ENCODE peak calls at places on chromosomes 6 and 20, in eight cellular contexts. L, U, G, P, W, T, I and R are unnamed samples.
A peak's percentile ranks its signal among the peaks of the same experiment; 100 is the strongest.

GRCh38 chr20:24837721-24838456 is 111.2 kb upstream of the CST7 start:
- DNase-seq in L (no peak), U (no peak), G (no peak), P (no peak), W (no peak), T (no peak), I (peak; percentile 42), R (no peak)

GRCh38 chr6:141618180-141618581 is 514.5 kb upstream of the GJE1 start:
- DNase-seq in L (no peak), U (no peak), G (no peak), P (no peak), W (no peak), T (no peak), I (no peak), R (no peak)

GRCh38 chr20:41716436-41716835 is 98.3 kb upstream of the CHD6 start:
- DNase-seq in L (no peak), U (no peak), G (no peak), P (no peak), W (no peak), T (no peak), I (no peak), R (no peak)

GRCh38 chr20:33796263-33796906 is 14.8 kb upstream of the CHMP4B start:
- DNase-seq in L (no peak), U (no peak), G (no peak), P (peak; percentile 25), W (no peak), T (no peak), I (no peak), R (peak; percentile 31)

GRCh38 chr6:89035252-89036106 is 45.1 kb upstream of the PNRC1 start:
- DNase-seq in L (no peak), U (peak; percentile 36), G (peak; percentile 68), P (no peak), W (peak; percentile 6), T (no peak), I (no peak), R (no peak)

GRCh38 chr6:150696156-150696555 is 96.5 kb downstream of the PLEKHG1 start:
- DNase-seq in L (no peak), U (no peak), G (no peak), P (no peak), W (no peak), T (no peak), I (no peak), R (no peak)

GRCh38 chr20:38810926-38811325 is 5.4 kb downstream of the PPP1R16B start:
- DNase-seq in L (no peak), U (no peak), G (no peak), P (no peak), W (no peak), T (no peak), I (peak; percentile 26), R (no peak)

GRCh38 chr6:3593161-3593560 is 136.3 kb upstream of the SLC22A23 start:
- DNase-seq in L (no peak), U (no peak), G (no peak), P (no peak), W (no peak), T (no peak), I (no peak), R (no peak)

GRCh38 chr6:118356054-118356453 is 192.0 kb upstream of the PLN start:
- DNase-seq in L (no peak), U (no peak), G (no peak), P (no peak), W (no peak), T (no peak), I (no peak), R (no peak)

GRCh38 chr20:62811720-62812119 is 5.1 kb upstream of the COL9A3 start:
- DNase-seq in L (no peak), U (no peak), G (no peak), P (no peak), W (no peak), T (no peak), I (no peak), R (no peak)

GRCh38 chr6:130020106-130020851 is 1.9 kb downstream of the L3MBTL3 start:
- DNase-seq in L (peak; percentile 49), U (peak; percentile 48), G (no peak), P (no peak), W (peak; percentile 14), T (peak; percentile 75), I (peak; percentile 68), R (peak; percentile 35)

GRCh38 chr6:43964659-43965570 is 162.3 kb downstream of the MRPL14 start:
- DNase-seq in L (no peak), U (no peak), G (peak; percentile 17), P (no peak), W (no peak), T (peak; percentile 38), I (peak; percentile 49), R (no peak)

GRCh38 chr20:35269055-35269781 is 8.7 kb downstream of the MMP24OS start:
- DNase-seq in L (peak; percentile 83), U (peak; percentile 21), G (peak; percentile 65), P (peak; percentile 29), W (peak; percentile 5), T (peak; percentile 75), I (peak; percentile 96), R (peak; percentile 93)